ENCODE peak calls at places on chromosome 11, in four cellular contexts. One of them, this sample, is unnamed.

GRCh38 chr11:72641900-72642814 is 32.1 kb downstream of the PDE2A start:
- DNase-seq in sciatic nerve: peak; percentile 73
- DNase-seq in foreskin fibroblast: peak; percentile 59
- DNase-seq in CD8-positive, alpha-beta memory T cell: peak; percentile 9
- DNase-seq in this sample: peak; percentile 41

GRCh38 chr11:73201888-73202810 is 15.9 kb upstream of the P2RY2 start:
- DNase-seq in sciatic nerve: peak; percentile 28
- DNase-seq in foreskin fibroblast: no peak
- DNase-seq in CD8-positive, alpha-beta memory T cell: no peak
- DNase-seq in this sample: peak; percentile 49

GRCh38 chr11:6404341-6405038 is 14.2 kb downstream of the SMPD1 start:
- DNase-seq in sciatic nerve: no peak
- DNase-seq in foreskin fibroblast: peak; percentile 74
- DNase-seq in CD8-positive, alpha-beta memory T cell: peak; percentile 27
- DNase-seq in this sample: no peak

GRCh38 chr11:95568236-95568635 is 221.3 kb downstream of the FAM76B start:
- DNase-seq in sciatic nerve: no peak
- DNase-seq in foreskin fibroblast: peak; percentile 65
- DNase-seq in CD8-positive, alpha-beta memory T cell: no peak
- DNase-seq in this sample: no peak

GRCh38 chr11:110362916-110363574 is 66.6 kb upstream of the RDX start:
- DNase-seq in sciatic nerve: no peak
- DNase-seq in foreskin fibroblast: peak; percentile 31
- DNase-seq in CD8-positive, alpha-beta memory T cell: no peak
- DNase-seq in this sample: peak; percentile 21

GRCh38 chr11:116882386-116882785 is 45.0 kb upstream of the APOA1 start:
- DNase-seq in sciatic nerve: no peak
- DNase-seq in foreskin fibroblast: peak; percentile 94
- DNase-seq in CD8-positive, alpha-beta memory T cell: no peak
- DNase-seq in this sample: no peak

GRCh38 chr11:73384871-73385692 is 8.9 kb downstream of the RELT start:
- DNase-seq in sciatic nerve: peak; percentile 81
- DNase-seq in foreskin fibroblast: peak; percentile 28
- DNase-seq in CD8-positive, alpha-beta memory T cell: no peak
- DNase-seq in this sample: no peak

GRCh38 chr11:62260261-62260953 is 9.6 kb upstream of the SCGB2A2 start:
- DNase-seq in sciatic nerve: no peak
- DNase-seq in foreskin fibroblast: no peak
- DNase-seq in CD8-positive, alpha-beta memory T cell: no peak
- DNase-seq in this sample: no peak

GRCh38 chr11:8225589-8226036 is 38.1 kb downstream of the LMO1 start:
- DNase-seq in sciatic nerve: peak; percentile 87
- DNase-seq in foreskin fibroblast: peak; percentile 73
- DNase-seq in CD8-positive, alpha-beta memory T cell: peak; percentile 23
- DNase-seq in this sample: peak; percentile 59

GRCh38 chr11:18203723-18204122 is 31.1 kb downstream of the MRGPRX4 start:
- DNase-seq in sciatic nerve: no peak
- DNase-seq in foreskin fibroblast: peak; percentile 31
- DNase-seq in CD8-positive, alpha-beta memory T cell: no peak
- DNase-seq in this sample: no peak

GRCh38 chr11:101470881-101471535 is 112.8 kb downstream of the TRPC6 start:
- DNase-seq in sciatic nerve: no peak
- DNase-seq in foreskin fibroblast: peak; percentile 57
- DNase-seq in CD8-positive, alpha-beta memory T cell: no peak
- DNase-seq in this sample: no peak

GRCh38 chr11:45921561-45922424 is 663 bp upstream of the LARGE2 start:
- DNase-seq in sciatic nerve: peak; percentile 55
- DNase-seq in foreskin fibroblast: no peak
- DNase-seq in CD8-positive, alpha-beta memory T cell: no peak
- DNase-seq in this sample: peak; percentile 99

GRCh38 chr11:115885446-115885978 is 381.3 kb upstream of the CADM1 start:
- DNase-seq in sciatic nerve: no peak
- DNase-seq in foreskin fibroblast: no peak
- DNase-seq in CD8-positive, alpha-beta memory T cell: no peak
- DNase-seq in this sample: no peak

GRCh38 chr11:76291576-76292526 is 85.5 kb upstream of the WNT11 start:
- DNase-seq in sciatic nerve: no peak
- DNase-seq in foreskin fibroblast: no peak
- DNase-seq in CD8-positive, alpha-beta memory T cell: no peak
- DNase-seq in this sample: peak; percentile 22

GRCh38 chr11:127470485-127470884 is 469.9 kb upstream of the KIRREL3 start:
- DNase-seq in sciatic nerve: no peak
- DNase-seq in foreskin fibroblast: no peak
- DNase-seq in CD8-positive, alpha-beta memory T cell: no peak
- DNase-seq in this sample: no peak

GRCh38 chr11:75508051-75508561 is 17.6 kb downstream of the GDPD5 start:
- DNase-seq in sciatic nerve: no peak
- DNase-seq in foreskin fibroblast: no peak
- DNase-seq in CD8-positive, alpha-beta memory T cell: peak; percentile 60
- DNase-seq in this sample: peak; percentile 73

GRCh38 chr11:75490221-75491181 is 35.2 kb downstream of the GDPD5 start:
- DNase-seq in sciatic nerve: no peak
- DNase-seq in foreskin fibroblast: no peak
- DNase-seq in CD8-positive, alpha-beta memory T cell: no peak
- DNase-seq in this sample: no peak

GRCh38 chr11:62832346-62833234 is at the start of gene TEX54:
- DNase-seq in sciatic nerve: peak; percentile 69
- DNase-seq in foreskin fibroblast: peak; percentile 74
- DNase-seq in CD8-positive, alpha-beta memory T cell: no peak
- DNase-seq in this sample: no peak

GRCh38 chr11:106608677-106609076 is 409.6 kb downstream of the GUCY1A2 start:
- DNase-seq in sciatic nerve: no peak
- DNase-seq in foreskin fibroblast: peak; percentile 75
- DNase-seq in CD8-positive, alpha-beta memory T cell: no peak
- DNase-seq in this sample: no peak

GRCh38 chr11:77372736-77373135 is 71.2 kb upstream of the GDPD4 start:
- DNase-seq in sciatic nerve: no peak
- DNase-seq in foreskin fibroblast: no peak
- DNase-seq in CD8-positive, alpha-beta memory T cell: no peak
- DNase-seq in this sample: peak; percentile 10

GRCh38 chr11:10930961-10931760 is 73.3 kb upstream of the ZBED5 start:
- DNase-seq in sciatic nerve: peak; percentile 82
- DNase-seq in foreskin fibroblast: peak; percentile 90
- DNase-seq in CD8-positive, alpha-beta memory T cell: peak; percentile 16
- DNase-seq in this sample: no peak

GRCh38 chr11:26021026-26021425 is 310.9 kb upstream of the ANO3 start:
- DNase-seq in sciatic nerve: no peak
- DNase-seq in foreskin fibroblast: no peak
- DNase-seq in CD8-positive, alpha-beta memory T cell: no peak
- DNase-seq in this sample: no peak

GRCh38 chr11:10792385-10793068 is 16.2 kb downstream of the EIF4G2 start:
- DNase-seq in sciatic nerve: peak; percentile 92
- DNase-seq in foreskin fibroblast: peak; percentile 91
- DNase-seq in CD8-positive, alpha-beta memory T cell: peak; percentile 73
- DNase-seq in this sample: peak; percentile 88

GRCh38 chr11:72179049-72179803 is 12.7 kb upstream of the FOLR1 start:
- DNase-seq in sciatic nerve: no peak
- DNase-seq in foreskin fibroblast: no peak
- DNase-seq in CD8-positive, alpha-beta memory T cell: no peak
- DNase-seq in this sample: peak; percentile 47

GRCh38 chr11:107197932-107198331 is 179.7 kb upstream of the GUCY1A2 start:
- DNase-seq in sciatic nerve: no peak
- DNase-seq in foreskin fibroblast: no peak
- DNase-seq in CD8-positive, alpha-beta memory T cell: no peak
- DNase-seq in this sample: no peak

GRCh38 chr11:123006860-123007542 is 25.4 kb upstream of the BSX start:
- DNase-seq in sciatic nerve: no peak
- DNase-seq in foreskin fibroblast: no peak
- DNase-seq in CD8-positive, alpha-beta memory T cell: no peak
- DNase-seq in this sample: peak; percentile 33

GRCh38 chr11:70490208-70490607 is 91.9 kb downstream of the CTTN start:
- DNase-seq in sciatic nerve: no peak
- DNase-seq in foreskin fibroblast: no peak
- DNase-seq in CD8-positive, alpha-beta memory T cell: no peak
- DNase-seq in this sample: no peak

GRCh38 chr11:96013459-96014213 is 89.7 kb upstream of the MTMR2 start:
- DNase-seq in sciatic nerve: no peak
- DNase-seq in foreskin fibroblast: no peak
- DNase-seq in CD8-positive, alpha-beta memory T cell: no peak
- DNase-seq in this sample: no peak

GRCh38 chr11:101446238-101446637 is 137.6 kb downstream of the TRPC6 start:
- DNase-seq in sciatic nerve: no peak
- DNase-seq in foreskin fibroblast: peak; percentile 76
- DNase-seq in CD8-positive, alpha-beta memory T cell: no peak
- DNase-seq in this sample: no peak

GRCh38 chr11:61491736-61492395 is 16.7 kb upstream of the LRRC10B start:
- DNase-seq in sciatic nerve: no peak
- DNase-seq in foreskin fibroblast: no peak
- DNase-seq in CD8-positive, alpha-beta memory T cell: no peak
- DNase-seq in this sample: no peak

GRCh38 chr11:4459470-4459869 is 10.4 kb downstream of the OR52K2 start:
- DNase-seq in sciatic nerve: no peak
- DNase-seq in foreskin fibroblast: peak; percentile 43
- DNase-seq in CD8-positive, alpha-beta memory T cell: no peak
- DNase-seq in this sample: no peak

GRCh38 chr11:78548911-78549572 is 25.6 kb downstream of the NARS2 start:
- DNase-seq in sciatic nerve: no peak
- DNase-seq in foreskin fibroblast: no peak
- DNase-seq in CD8-positive, alpha-beta memory T cell: no peak
- DNase-seq in this sample: no peak

GRCh38 chr11:130211144-130211543 is 51.6 kb downstream of the ST14 start:
- DNase-seq in sciatic nerve: peak; percentile 18
- DNase-seq in foreskin fibroblast: no peak
- DNase-seq in CD8-positive, alpha-beta memory T cell: no peak
- DNase-seq in this sample: no peak

GRCh38 chr11:47477323-47477722 is 28.4 kb upstream of the RAPSN start:
- DNase-seq in sciatic nerve: no peak
- DNase-seq in foreskin fibroblast: peak; percentile 61
- DNase-seq in CD8-positive, alpha-beta memory T cell: no peak
- DNase-seq in this sample: no peak

GRCh38 chr11:22037505-22037904 is 155.4 kb upstream of the ANO5 start:
- DNase-seq in sciatic nerve: no peak
- DNase-seq in foreskin fibroblast: no peak
- DNase-seq in CD8-positive, alpha-beta memory T cell: no peak
- DNase-seq in this sample: no peak

GRCh38 chr11:119828819-119829218 is 99.8 kb upstream of the NECTIN1 start:
- DNase-seq in sciatic nerve: no peak
- DNase-seq in foreskin fibroblast: no peak
- DNase-seq in CD8-positive, alpha-beta memory T cell: no peak
- DNase-seq in this sample: no peak

GRCh38 chr11:86156397-86156977 is 87.6 kb upstream of the PICALM start:
- DNase-seq in sciatic nerve: no peak
- DNase-seq in foreskin fibroblast: no peak
- DNase-seq in CD8-positive, alpha-beta memory T cell: no peak
- DNase-seq in this sample: no peak